ENCODE peak calls at places on chromosomes 4 and X, in eight cellular contexts. J is type B pancreatic cell, T is NB4, H is HCT116, P is glutamatergic neuron, E is K562, A is lung, Y is foreskin fibroblast. R is an unnamed sample.

GRCh38 chrX:2894885-2895292 is 34.2 kb downstream of the ARSD start:
- DNase-seq in J (no peak), T (peak; percentile 88), H (no peak), P (no peak), E (no peak), A (peak; percentile 54), Y (peak; percentile 80), R (no peak)

GRCh38 chrX:136872091-136872700 is 8.3 kb downstream of the RBMX start:
- DNase-seq in J (no peak), T (no peak), H (no peak), P (no peak), E (no peak), A (no peak), Y (no peak), R (no peak)

GRCh38 chr4:96593422-96593821 is 753.5 kb downstream of the PDHA2 start:
- DNase-seq in J (no peak), T (no peak), H (no peak), P (no peak), E (no peak), A (no peak), Y (no peak), R (no peak)

GRCh38 chrX:103464071-103464773 is 55.1 kb downstream of the RAB40A start:
- DNase-seq in J (no peak), T (peak; percentile 30), H (peak; percentile 8), P (peak; percentile 37), E (peak; percentile 28), A (no peak), Y (peak; percentile 70), R (no peak)

GRCh38 chr4:34720563-34720962 is 1523.8 kb downstream of the ARAP2 start:
- DNase-seq in J (no peak), T (peak; percentile 60), H (peak; percentile 27), P (no peak), E (no peak), A (no peak), Y (peak; percentile 76), R (no peak)

GRCh38 chr4:1194028-1194900 is 21.9 kb upstream of the SPON2 start:
- DNase-seq in J (peak; percentile 66), T (peak; percentile 85), H (no peak), P (peak; percentile 24), E (no peak), A (no peak), Y (peak; percentile 57), R (no peak)

GRCh38 chr4:65007841-65008439 is 598.7 kb upstream of the TECRL start:
- DNase-seq in J (no peak), T (peak; percentile 56), H (peak; percentile 13), P (no peak), E (peak; percentile 25), A (no peak), Y (peak; percentile 0), R (no peak)

GRCh38 chr4:74623041-74623440 is 171.3 kb downstream of the BTC start:
- DNase-seq in J (no peak), T (peak; percentile 63), H (peak; percentile 82), P (no peak), E (peak; percentile 57), A (no peak), Y (peak; percentile 61), R (no peak)

GRCh38 chr4:101232074-101232776 is 115.1 kb downstream of the PPP3CA start:
- DNase-seq in J (no peak), T (no peak), H (no peak), P (no peak), E (no peak), A (no peak), Y (peak; percentile 80), R (peak; percentile 34)

GRCh38 chr4:145375416-145375815 is 106.2 kb upstream of the SMAD1 start:
- DNase-seq in J (no peak), T (no peak), H (no peak), P (no peak), E (no peak), A (no peak), Y (no peak), R (no peak)

GRCh38 chr4:119314356-119314755 is 7.6 kb downstream of the FABP2 start:
- DNase-seq in J (no peak), T (peak; percentile 49), H (no peak), P (no peak), E (no peak), A (no peak), Y (peak; percentile 76), R (peak; percentile 16)

GRCh38 chr4:149264093-149264733 is 551.4 kb downstream of the IQCM start:
- DNase-seq in J (no peak), T (peak; percentile 55), H (peak; percentile 48), P (peak; percentile 40), E (peak; percentile 18), A (peak; percentile 31), Y (peak; percentile 54), R (peak; percentile 19)

GRCh38 chr4:82372502-82372873 is 1.3 kb downstream of the HNRNPD start:
- DNase-seq in J (no peak), T (peak; percentile 70), H (no peak), P (no peak), E (peak; percentile 39), A (peak; percentile 34), Y (peak; percentile 44), R (no peak)

GRCh38 chrX:149286940-149287349 is 218.2 kb downstream of the IDS start:
- DNase-seq in J (no peak), T (peak; percentile 60), H (peak; percentile 12), P (peak; percentile 39), E (peak; percentile 36), A (peak; percentile 41), Y (peak; percentile 60), R (no peak)

GRCh38 chrX:70292788-70293187 is 2.9 kb downstream of the KIF4A start:
- DNase-seq in J (no peak), T (no peak), H (no peak), P (no peak), E (no peak), A (no peak), Y (peak; percentile 20), R (no peak)
- TF ChIP-seq CTCF in J (no peak), T (no peak), H (no peak), P (no peak), E (no peak), A (no peak), Y (no peak), R (no peak)

DNA sequence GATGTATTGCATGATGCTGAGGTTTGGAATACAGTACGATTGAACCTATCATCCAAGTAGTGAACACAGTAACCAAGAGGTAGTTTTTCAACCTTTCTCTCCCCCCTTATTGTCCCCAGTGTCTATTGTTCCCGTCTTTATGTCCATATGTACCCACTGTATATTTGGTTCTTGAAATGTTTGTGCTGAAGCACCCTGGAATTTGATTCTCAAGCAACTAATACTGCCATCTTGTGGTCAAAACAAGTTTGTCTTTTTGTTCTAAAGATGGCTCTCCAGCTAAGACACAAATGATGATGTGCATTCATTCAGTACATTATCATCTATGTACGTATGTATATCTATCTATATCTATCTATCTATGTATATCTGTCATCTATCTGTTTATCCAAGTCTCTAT is 33.5 kb upstream of the DCX start:
- DNase-seq in J (no peak), T (peak; percentile 46), H (peak; percentile 15), P (no peak), E (peak; percentile 13), A (no peak), Y (peak; percentile 12), R (no peak)
- TF ChIP-seq CTCF in J (peak; percentile 88), T (peak; percentile 23), H (peak; percentile 13), P (peak; percentile 67), E (peak; percentile 24), A (no peak), Y (peak; percentile 33), R (peak; percentile 57)

GRCh38 chrX:35787867-35788266 is 10.3 kb upstream of the MAGEB16 start:
- DNase-seq in J (no peak), T (no peak), H (no peak), P (no peak), E (no peak), A (no peak), Y (no peak), R (no peak)
- TF ChIP-seq CTCF in J (no peak), T (no peak), H (no peak), P (no peak), E (no peak), A (no peak), Y (no peak), R (no peak)

DNA sequence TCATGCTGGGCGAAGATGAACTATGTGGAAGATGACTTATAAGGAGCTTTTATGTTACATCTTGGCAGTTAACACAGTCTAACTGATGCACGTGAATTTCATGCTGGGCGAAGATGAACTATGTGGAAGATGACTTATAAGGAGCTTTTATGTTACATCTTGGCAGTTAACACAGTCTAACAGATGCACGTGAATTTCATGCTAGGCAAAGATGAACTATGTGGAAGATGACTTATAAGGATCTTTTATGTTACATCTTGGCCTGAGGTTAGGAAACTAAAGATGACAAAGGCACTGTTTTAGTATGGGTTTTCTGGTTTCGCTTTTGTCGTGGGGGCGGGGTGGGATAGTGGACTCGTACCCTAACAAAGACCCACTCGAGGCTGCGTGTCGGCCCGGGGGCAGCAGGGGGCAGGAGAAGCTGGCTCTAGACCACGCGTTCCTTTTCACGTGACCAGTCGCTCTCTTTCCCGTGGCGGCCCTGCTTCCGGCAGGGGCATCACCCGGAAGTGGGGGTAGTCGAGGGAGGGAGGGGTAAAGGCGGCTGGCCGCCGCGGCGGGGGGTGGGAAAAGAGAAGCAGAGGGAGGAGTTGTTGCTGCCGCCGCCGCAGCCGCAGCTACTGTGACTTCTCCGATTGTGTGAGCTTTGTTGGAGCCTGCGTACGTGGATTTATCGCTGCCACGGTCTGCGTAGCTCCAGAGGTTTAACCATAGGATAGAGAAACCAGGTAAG is at the start of gene ATP7A:
- DNase-seq in J (peak; percentile 84), T (peak; percentile 93), H (peak; percentile 54), P (peak; percentile 86), E (peak; percentile 88), A (peak; percentile 90), Y (peak; percentile 93), R (peak; percentile 73)
- TF ChIP-seq CTCF in J (peak; percentile 62), T (peak; percentile 43), H (peak; percentile 26), P (no peak), E (peak; percentile 64), A (no peak), Y (peak; percentile 57), R (peak; percentile 57)

DNA sequence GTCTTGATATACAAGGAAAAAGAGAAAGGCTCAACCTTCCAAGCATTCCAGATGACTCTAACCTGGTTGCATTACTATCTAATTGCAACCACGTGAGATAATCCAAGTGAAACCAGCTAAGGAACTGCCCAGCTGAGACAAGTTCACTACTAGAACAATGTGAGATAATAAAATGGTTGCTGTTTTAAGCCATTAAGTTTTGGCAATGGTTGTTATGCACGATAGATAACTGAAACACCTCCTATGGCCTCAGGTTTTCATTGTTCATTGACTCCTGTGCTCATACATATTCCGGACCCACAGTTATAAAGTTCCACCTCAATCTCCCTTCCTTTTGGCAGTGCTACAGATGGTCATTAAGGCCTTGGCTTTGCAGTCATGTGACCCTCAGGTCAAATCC is 9.2 kb upstream of the CXorf66 start:
- DNase-seq in J (no peak), T (no peak), H (no peak), P (no peak), E (no peak), A (no peak), Y (no peak), R (no peak)
- TF ChIP-seq CTCF in J (no peak), T (no peak), H (no peak), P (no peak), E (no peak), A (no peak), Y (no peak), R (no peak)

GRCh38 chr4:52665592-52665991 is 6.5 kb upstream of the USP46 start:
- DNase-seq in J (no peak), T (peak; percentile 29), H (peak; percentile 44), P (no peak), E (no peak), A (no peak), Y (no peak), R (no peak)
- TF ChIP-seq CTCF in J (no peak), T (no peak), H (peak; percentile 82), P (no peak), E (peak; percentile 42), A (no peak), Y (peak; percentile 8), R (no peak)

R was measured in AG09319.